ENCODE peak calls at places on chromosomes 11 and 22, in seven cellular contexts. V is NCI-H1092 treated with DMSO at 0.1 percent for 48 hours, Z is HAP-1, L is substantia nigra, E is T-cell, D is NCI-H2029, O is progenitor cell of endocrine pancreas. A is an unnamed sample.

GRCh38 chr22:24994070-24994763 is 41.7 kb downstream of the KIAA1671 start:
- DNase-seq in Z (no peak), E (no peak), D (peak), O (no peak), V (no peak), L (no peak), A (no peak)

GRCh38 chr22:45105281-45105700 is 58.4 kb upstream of the NUP50 start:
- DNase-seq in D (peak), O (no peak), V (no peak), L (no peak), E (no peak), Z (no peak), A (no peak)

GRCh38 chr11:82936261-82936660 is 34.7 kb downstream of the DDIAS start:
- DNase-seq in Z (no peak), V (no peak), D (no peak), E (no peak), O (no peak), L (no peak), A (no peak)

GRCh38 chr11:80495116-80495515 is 1054.3 kb upstream of the TENM4 start:
- DNase-seq in V (no peak), Z (no peak), D (no peak), O (no peak), L (no peak), E (no peak), A (no peak)

GRCh38 chr11:58465690-58466089 is 23.7 kb upstream of the OR5B12 start:
- DNase-seq in O (no peak), D (no peak), E (no peak), L (no peak), V (no peak), Z (no peak), A (no peak)

GRCh38 chr11:93017821-93018690 is 48.6 kb downstream of the MTNR1B start:
- DNase-seq in E (no peak), L (no peak), Z (no peak), O (no peak), D (no peak), V (no peak), A (peak)

GRCh38 chr11:132427611-132428010 is 1057.2 kb downstream of the NTM start:
- DNase-seq in D (no peak), V (no peak), E (no peak), O (no peak), L (no peak), Z (no peak), A (no peak)

GRCh38 chr11:65894034-65894591 is 3.6 kb downstream of the CCDC85B start:
- DNase-seq in D (no peak), Z (no peak), E (no peak), O (no peak), L (no peak), V (no peak), A (no peak)

GRCh38 chr22:49838771-49839717 is 11.4 kb upstream of the BRD1 start:
- DNase-seq in O (no peak), D (no peak), V (no peak), E (peak), Z (peak), L (no peak), A (no peak)

GRCh38 chr22:48563118-48563965 is 1264.3 kb downstream of the BRD1 start:
- DNase-seq in L (no peak), Z (no peak), V (no peak), D (no peak), E (no peak), O (no peak), A (no peak)

GRCh38 chr22:37552560-37553163 is 7.6 kb upstream of the CDC42EP1 start:
- DNase-seq in Z (no peak), L (no peak), V (no peak), O (no peak), D (no peak), E (no peak), A (peak)

A was measured in NT2/D1.